ENCODE peak calls at places on chromosomes 11 and 22, in five cellular contexts. K is aorta; U is effector memory CD4-positive, alpha-beta T cell; G is Karpas-422; J is epithelial cell of esophagus. F is an unnamed sample.
A peak's percentile ranks its signal among the peaks of the same experiment; 100 is the strongest.

GRCh38 chr22:41407433-41407832 is 25.7 kb downstream of the TEF start:
- DNase-seq in K (no peak), U (no peak), G (no peak), J (no peak), F (no peak)

GRCh38 chr11:102026217-102026616 is 21.0 kb upstream of the CFAP300 start:
- DNase-seq in K (no peak), U (no peak), G (no peak), J (peak; percentile 22), F (no peak)

GRCh38 chr11:134019500-134019899 is 49.4 kb upstream of the JAM3 start:
- DNase-seq in K (no peak), U (no peak), G (peak; percentile 77), J (no peak), F (no peak)

GRCh38 chr11:1202776-1203504 is 19.9 kb upstream of the MUC5B start:
- DNase-seq in K (peak; percentile 88), U (peak; percentile 16), G (peak; percentile 83), J (peak; percentile 15), F (no peak)

GRCh38 chr22:24693359-24693758 is 81.2 kb downstream of the PIWIL3 start:
- DNase-seq in K (no peak), U (no peak), G (no peak), J (no peak), F (no peak)

GRCh38 chr11:134332189-134332631 is 422 bp downstream of the GLB1L2 start:
- DNase-seq in K (no peak), U (no peak), G (no peak), J (peak; percentile 5), F (no peak)

GRCh38 chr22:44335903-44336803 is 23.4 kb upstream of the SHISAL1 start:
- DNase-seq in K (no peak), U (no peak), G (no peak), J (peak; percentile 48), F (no peak)

GRCh38 chr22:19774628-19775027 is 14.1 kb downstream of the TBX1 start:
- DNase-seq in K (no peak), U (no peak), G (no peak), J (no peak), F (no peak)

GRCh38 chr11:76263166-76263565 is 56.9 kb upstream of the WNT11 start:
- DNase-seq in K (no peak), U (no peak), G (no peak), J (no peak), F (no peak)

GRCh38 chr22:32661737-32662586 is 139.5 kb upstream of the TIMP3 start:
- DNase-seq in K (no peak), U (no peak), G (no peak), J (no peak), F (peak; percentile 44)

GRCh38 chr11:62752177-62752785 is 1.7 kb downstream of the ZBTB3 start:
- DNase-seq in K (peak; percentile 62), U (no peak), G (no peak), J (no peak), F (no peak)

GRCh38 chr11:64553554-64554201 is 37.3 kb upstream of the SLC22A12 start:
- DNase-seq in K (peak; percentile 89), U (peak; percentile 18), G (peak; percentile 77), J (peak; percentile 48), F (no peak)

GRCh38 chr11:45318516-45318915 is 32.4 kb upstream of the SYT13 start:
- DNase-seq in K (no peak), U (no peak), G (no peak), J (no peak), F (no peak)

GRCh38 chr11:62433141-62433543 is 14.3 kb downstream of the SCGB1A1 start:
- DNase-seq in K (no peak), U (no peak), G (no peak), J (no peak), F (no peak)

GRCh38 chr22:48765595-48765994 is 1062.1 kb downstream of the BRD1 start:
- DNase-seq in K (no peak), U (no peak), G (no peak), J (no peak), F (no peak)

GRCh38 chr11:116176484-116177005 is 596.2 kb downstream of the BUD13 start:
- DNase-seq in K (no peak), U (no peak), G (no peak), J (no peak), F (no peak)

GRCh38 chr11:105829084-105829483 is 193.0 kb downstream of the MSANTD4 start:
- DNase-seq in K (no peak), U (no peak), G (peak; percentile 84), J (no peak), F (no peak)

GRCh38 chr11:46659908-46660307 is 40.5 kb downstream of the ARHGAP1 start:
- DNase-seq in K (no peak), U (no peak), G (no peak), J (no peak), F (peak; percentile 70)

GRCh38 chr11:26014456-26015115 is 317.3 kb upstream of the ANO3 start:
- DNase-seq in K (no peak), U (no peak), G (no peak), J (peak; percentile 25), F (no peak)

GRCh38 chr11:5289696-5290095 is 12.1 kb downstream of the OR51B4 start:
- DNase-seq in K (no peak), U (no peak), G (no peak), J (no peak), F (no peak)

GRCh38 chr22:38699784-38700183 is 959 bp downstream of the JOSD1 start:
- DNase-seq in K (no peak), U (no peak), G (no peak), J (peak; percentile 39), F (no peak)

GRCh38 chr22:31970490-31971444 is 26.4 kb downstream of the YWHAH start:
- DNase-seq in K (peak; percentile 96), U (peak; percentile 87), G (peak; percentile 91), J (peak; percentile 83), F (no peak)

GRCh38 chr22:47851586-47851985 is 1089.1 kb downstream of the TBC1D22A start:
- DNase-seq in K (no peak), U (no peak), G (no peak), J (no peak), F (no peak)

GRCh38 chr22:39494471-39495120 is 7.5 kb upstream of the MIEF1 start:
- DNase-seq in K (no peak), U (no peak), G (no peak), J (no peak), F (no peak)

GRCh38 chr11:111299111-111300026 is 1.0 kb downstream of the POU2AF3 start:
- DNase-seq in K (peak; percentile 93), U (no peak), G (no peak), J (peak; percentile 9), F (no peak)

GRCh38 chr11:6526411-6527135 is 29.5 kb downstream of the DNHD1 start:
- DNase-seq in K (no peak), U (no peak), G (no peak), J (no peak), F (no peak)

GRCh38 chr11:119645018-119645417 is 84.0 kb downstream of the NECTIN1 start:
- DNase-seq in K (no peak), U (no peak), G (no peak), J (no peak), F (no peak)

GRCh38 chr11:131471976-131472375 is 101.6 kb downstream of the NTM start:
- DNase-seq in K (no peak), U (no peak), G (no peak), J (no peak), F (no peak)

GRCh38 chr22:29481265-29482000 is 1.4 kb downstream of the NEFH start:
- DNase-seq in K (no peak), U (no peak), G (no peak), J (no peak), F (no peak)

GRCh38 chr22:29478326-29479276 is 1.4 kb upstream of the NEFH start:
- DNase-seq in K (no peak), U (no peak), G (peak; percentile 74), J (peak; percentile 30), F (no peak)

GRCh38 chr22:29480512-29481264 is 670 bp downstream of the NEFH start:
- DNase-seq in K (peak; percentile 56), U (peak; percentile 9), G (no peak), J (peak; percentile 73), F (no peak)

GRCh38 chr22:29479417-29480261 is at the start of gene NEFH:
- DNase-seq in K (no peak), U (no peak), G (no peak), J (no peak), F (no peak)

DNA sequence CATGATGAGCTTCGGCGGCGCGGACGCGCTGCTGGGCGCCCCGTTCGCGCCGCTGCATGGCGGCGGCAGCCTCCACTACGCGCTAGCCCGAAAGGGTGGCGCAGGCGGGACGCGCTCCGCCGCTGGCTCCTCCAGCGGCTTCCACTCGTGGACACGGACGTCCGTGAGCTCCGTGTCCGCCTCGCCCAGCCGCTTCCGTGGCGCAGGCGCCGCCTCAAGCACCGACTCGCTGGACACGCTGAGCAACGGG is 169 bp downstream of the NEFH start:
- DNase-seq in K (no peak), U (no peak), G (no peak), J (no peak), F (no peak)
- H3K4me3 ChIP-seq in K (no peak overlapping the region), U (no peak overlapping the region), G (no peak overlapping the region), J (peak overlapping the region; percentile 21), F (peak overlapping the region; percentile 49)

DNA sequence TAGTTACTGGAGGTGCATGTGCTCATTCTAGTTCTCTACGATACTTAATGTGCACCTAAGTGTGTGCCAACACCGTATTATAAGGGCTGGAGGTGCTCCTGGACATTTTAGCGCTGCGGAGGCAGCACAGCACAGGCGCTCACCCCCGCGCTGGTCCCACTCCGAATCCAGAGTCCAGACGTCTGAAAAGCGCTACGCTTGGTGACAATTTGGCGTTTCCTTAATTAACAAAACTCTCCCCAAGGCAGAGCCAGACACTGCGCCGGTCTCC is 1.3 kb downstream of the WT1 start:
- DNase-seq in K (no peak), U (no peak), G (no peak), J (no peak), F (no peak)
- H3K4me3 ChIP-seq in K (no peak overlapping the region), U (no peak overlapping the region), G (no peak overlapping the region), J (no peak overlapping the region), F (no peak overlapping the region)

DNA sequence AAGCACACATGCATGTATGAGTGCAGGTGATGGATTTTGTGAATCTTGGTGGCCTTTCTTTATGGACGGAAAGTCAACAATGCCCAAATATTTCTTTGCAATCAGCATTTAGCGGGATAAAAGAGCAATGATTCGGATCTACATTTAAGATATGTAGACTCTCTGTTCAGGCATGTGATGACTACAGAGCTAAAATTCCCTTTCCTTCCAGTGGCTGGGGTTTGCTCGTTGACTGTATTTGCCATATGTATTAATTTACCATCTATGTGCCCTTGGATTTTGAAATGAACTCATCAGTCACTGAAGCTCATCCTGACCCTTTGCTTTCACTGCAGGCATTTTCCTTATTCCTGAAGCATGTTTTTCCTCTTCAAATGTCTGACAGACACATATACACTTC is 13.6 kb downstream of the BLID start:
- DNase-seq in K (no peak), U (no peak), G (no peak), J (no peak), F (no peak)
- H3K4me3 ChIP-seq in K (no peak overlapping the region), U (no peak overlapping the region), G (no peak overlapping the region), J (no peak overlapping the region), F (peak overlapping the region; percentile 82)

GRCh38 chr11:11149671-11150459 is 203.2 kb downstream of the CSNK2A3 start:
- DNase-seq in K (no peak), U (peak; percentile 39), G (no peak), J (no peak), F (no peak)

GRCh38 chr11:11146830-11147229 is 206.2 kb downstream of the CSNK2A3 start:
- DNase-seq in K (no peak), U (no peak), G (no peak), J (no peak), F (no peak)

GRCh38 chr11:11148104-11148509 is 204.9 kb downstream of the CSNK2A3 start:
- DNase-seq in K (peak; percentile 93), U (no peak), G (peak; percentile 80), J (peak; percentile 62), F (peak; percentile 79)

GRCh38 chr11:11152877-11153276 is 200.2 kb downstream of the CSNK2A3 start:
- DNase-seq in K (no peak), U (no peak), G (no peak), J (no peak), F (no peak)

GRCh38 chr11:11148598-11148997 is 204.5 kb downstream of the CSNK2A3 start:
- DNase-seq in K (no peak), U (no peak), G (no peak), J (no peak), F (no peak)
- H3K4me3 ChIP-seq in K (no peak overlapping the region), U (no peak overlapping the region), G (no peak overlapping the region), J (no peak overlapping the region), F (no peak overlapping the region)